ENCODE peak calls at places on chromosome 15, in ten cellular contexts. One of them, this sample, is unnamed.

GRCh38 chr15:65937476-65937875 is 68.2 kb downstream of the RAB11A start:
- DNase-seq in heart left ventricle: no peak
- DNase-seq in A172: peak
- DNase-seq in NCI-H460: no peak
- DNase-seq in amniotic stem cell: no peak
- DNase-seq in fibroblast of lung: peak
- DNase-seq in HCEC 1CT: no peak
- DNase-seq in GM03348: no peak
- DNase-seq in NCI-H510A treated with DMSO at 0.1 percent for 48 hours: no peak
- DNase-seq in GM20000: no peak
- DNase-seq in this sample: no peak

GRCh38 chr15:65751431-65751830 is 40.7 kb downstream of the DENND4A start:
- DNase-seq in heart left ventricle: no peak
- DNase-seq in A172: no peak
- DNase-seq in NCI-H460: no peak
- DNase-seq in amniotic stem cell: no peak
- DNase-seq in fibroblast of lung: no peak
- DNase-seq in HCEC 1CT: no peak
- DNase-seq in GM03348: no peak
- DNase-seq in NCI-H510A treated with DMSO at 0.1 percent for 48 hours: no peak
- DNase-seq in GM20000: no peak
- DNase-seq in this sample: no peak

GRCh38 chr15:93072011-93072410 is 17.0 kb downstream of the RGMA start:
- DNase-seq in heart left ventricle: no peak
- DNase-seq in A172: no peak
- DNase-seq in NCI-H460: no peak
- DNase-seq in amniotic stem cell: no peak
- DNase-seq in fibroblast of lung: peak
- DNase-seq in HCEC 1CT: no peak
- DNase-seq in GM03348: peak
- DNase-seq in NCI-H510A treated with DMSO at 0.1 percent for 48 hours: no peak
- DNase-seq in GM20000: no peak
- DNase-seq in this sample: no peak

GRCh38 chr15:67003586-67003985 is 61.8 kb upstream of the SMAD3 start:
- DNase-seq in heart left ventricle: no peak
- DNase-seq in A172: peak
- DNase-seq in NCI-H460: no peak
- DNase-seq in amniotic stem cell: no peak
- DNase-seq in fibroblast of lung: peak
- DNase-seq in HCEC 1CT: no peak
- DNase-seq in GM03348: no peak
- DNase-seq in NCI-H510A treated with DMSO at 0.1 percent for 48 hours: no peak
- DNase-seq in GM20000: no peak
- DNase-seq in this sample: no peak

GRCh38 chr15:31230630-31231485 is 95.8 kb upstream of the KLF13 start:
- DNase-seq in heart left ventricle: no peak
- DNase-seq in A172: no peak
- DNase-seq in NCI-H460: no peak
- DNase-seq in amniotic stem cell: no peak
- DNase-seq in fibroblast of lung: no peak
- DNase-seq in HCEC 1CT: no peak
- DNase-seq in GM03348: no peak
- DNase-seq in NCI-H510A treated with DMSO at 0.1 percent for 48 hours: no peak
- DNase-seq in GM20000: peak
- DNase-seq in this sample: no peak

GRCh38 chr15:62506217-62506805 is 341.2 kb upstream of the C2CD4B start:
- DNase-seq in heart left ventricle: no peak
- DNase-seq in A172: peak
- DNase-seq in NCI-H460: no peak
- DNase-seq in amniotic stem cell: no peak
- DNase-seq in fibroblast of lung: peak
- DNase-seq in HCEC 1CT: peak
- DNase-seq in GM03348: peak
- DNase-seq in NCI-H510A treated with DMSO at 0.1 percent for 48 hours: no peak
- DNase-seq in GM20000: no peak
- DNase-seq in this sample: no peak

GRCh38 chr15:92687183-92687582 is 31.6 kb upstream of the FAM174B start:
- DNase-seq in heart left ventricle: no peak
- DNase-seq in A172: no peak
- DNase-seq in NCI-H460: no peak
- DNase-seq in amniotic stem cell: no peak
- DNase-seq in fibroblast of lung: peak
- DNase-seq in HCEC 1CT: no peak
- DNase-seq in GM03348: no peak
- DNase-seq in NCI-H510A treated with DMSO at 0.1 percent for 48 hours: no peak
- DNase-seq in GM20000: no peak
- DNase-seq in this sample: no peak

GRCh38 chr15:49741721-49742120 is 120.9 kb downstream of the DTWD1 start:
- DNase-seq in heart left ventricle: no peak
- DNase-seq in A172: no peak
- DNase-seq in NCI-H460: no peak
- DNase-seq in amniotic stem cell: no peak
- DNase-seq in fibroblast of lung: no peak
- DNase-seq in HCEC 1CT: no peak
- DNase-seq in GM03348: no peak
- DNase-seq in NCI-H510A treated with DMSO at 0.1 percent for 48 hours: peak
- DNase-seq in GM20000: no peak
- DNase-seq in this sample: no peak

GRCh38 chr15:73771380-73772095 is 18.4 kb upstream of the INSYN1 start:
- DNase-seq in heart left ventricle: no peak
- DNase-seq in A172: no peak
- DNase-seq in NCI-H460: no peak
- DNase-seq in amniotic stem cell: no peak
- DNase-seq in fibroblast of lung: no peak
- DNase-seq in HCEC 1CT: no peak
- DNase-seq in GM03348: no peak
- DNase-seq in NCI-H510A treated with DMSO at 0.1 percent for 48 hours: no peak
- DNase-seq in GM20000: no peak
- DNase-seq in this sample: no peak

GRCh38 chr15:89452330-89452836 is 44.0 kb downstream of the RHCG start:
- DNase-seq in heart left ventricle: no peak
- DNase-seq in A172: no peak
- DNase-seq in NCI-H460: no peak
- DNase-seq in amniotic stem cell: no peak
- DNase-seq in fibroblast of lung: no peak
- DNase-seq in HCEC 1CT: no peak
- DNase-seq in GM03348: no peak
- DNase-seq in NCI-H510A treated with DMSO at 0.1 percent for 48 hours: no peak
- DNase-seq in GM20000: no peak
- DNase-seq in this sample: no peak

GRCh38 chr15:92707880-92708551 is 52.4 kb upstream of the FAM174B start:
- DNase-seq in heart left ventricle: no peak
- DNase-seq in A172: no peak
- DNase-seq in NCI-H460: no peak
- DNase-seq in amniotic stem cell: no peak
- DNase-seq in fibroblast of lung: no peak
- DNase-seq in HCEC 1CT: no peak
- DNase-seq in GM03348: no peak
- DNase-seq in NCI-H510A treated with DMSO at 0.1 percent for 48 hours: no peak
- DNase-seq in GM20000: no peak
- DNase-seq in this sample: no peak

GRCh38 chr15:80159811-80160569 is 7.2 kb downstream of the FAH start:
- DNase-seq in heart left ventricle: no peak
- DNase-seq in A172: peak
- DNase-seq in NCI-H460: no peak
- DNase-seq in amniotic stem cell: no peak
- DNase-seq in fibroblast of lung: peak
- DNase-seq in HCEC 1CT: no peak
- DNase-seq in GM03348: no peak
- DNase-seq in NCI-H510A treated with DMSO at 0.1 percent for 48 hours: no peak
- DNase-seq in GM20000: peak
- DNase-seq in this sample: no peak

GRCh38 chr15:99016680-99017321 is 9.2 kb upstream of the PGPEP1L start:
- DNase-seq in heart left ventricle: no peak
- DNase-seq in A172: peak
- DNase-seq in NCI-H460: peak
- DNase-seq in amniotic stem cell: peak
- DNase-seq in fibroblast of lung: peak
- DNase-seq in HCEC 1CT: peak
- DNase-seq in GM03348: peak
- DNase-seq in NCI-H510A treated with DMSO at 0.1 percent for 48 hours: no peak
- DNase-seq in GM20000: no peak
- DNase-seq in this sample: no peak

GRCh38 chr15:90036806-90037509 is 35.8 kb downstream of the ZNF710 start:
- DNase-seq in heart left ventricle: peak
- DNase-seq in A172: no peak
- DNase-seq in NCI-H460: no peak
- DNase-seq in amniotic stem cell: no peak
- DNase-seq in fibroblast of lung: no peak
- DNase-seq in HCEC 1CT: peak
- DNase-seq in GM03348: no peak
- DNase-seq in NCI-H510A treated with DMSO at 0.1 percent for 48 hours: no peak
- DNase-seq in GM20000: no peak
- DNase-seq in this sample: no peak

GRCh38 chr15:29418931-29419330 is 149.3 kb upstream of the NSMCE3 start:
- DNase-seq in heart left ventricle: no peak
- DNase-seq in A172: no peak
- DNase-seq in NCI-H460: no peak
- DNase-seq in amniotic stem cell: no peak
- DNase-seq in fibroblast of lung: no peak
- DNase-seq in HCEC 1CT: no peak
- DNase-seq in GM03348: no peak
- DNase-seq in NCI-H510A treated with DMSO at 0.1 percent for 48 hours: no peak
- DNase-seq in GM20000: no peak
- DNase-seq in this sample: no peak

GRCh38 chr15:61051570-61052031 is 177.5 kb downstream of the RORA start:
- DNase-seq in heart left ventricle: no peak
- DNase-seq in A172: peak
- DNase-seq in NCI-H460: peak
- DNase-seq in amniotic stem cell: peak
- DNase-seq in fibroblast of lung: peak
- DNase-seq in HCEC 1CT: peak
- DNase-seq in GM03348: peak
- DNase-seq in NCI-H510A treated with DMSO at 0.1 percent for 48 hours: peak
- DNase-seq in GM20000: no peak
- DNase-seq in this sample: peak

This sample was measured in pulmonary artery endothelial cell.